ENCODE peak calls at places on chromosomes 5 and 9, in seven cellular contexts. U is substantia nigra, A is Peyer's patch, Q is Calu3, B is head of caudate nucleus, S is nephron progenitor cell, H is pulmonary artery endothelial cell. W is an unnamed sample.

GRCh38 chr9:97781902-97782301 is 71.1 kb upstream of the FOXE1 start:
- DNase-seq in U (no peak), A (no peak), Q (no peak), B (no peak), S (no peak), H (no peak), W (no peak)

GRCh38 chr9:135887021-135887507 is 20.3 kb downstream of the CAMSAP1 start:
- DNase-seq in U (no peak), A (no peak), Q (no peak), B (peak), S (no peak), H (no peak), W (peak)

GRCh38 chr5:145521523-145521922 is 313.6 kb downstream of the PRELID2 start:
- DNase-seq in U (no peak), A (no peak), Q (no peak), B (no peak), S (no peak), H (no peak), W (no peak)

GRCh38 chr9:129697956-129698757 is 32.7 kb downstream of the PRRX2 start:
- DNase-seq in U (no peak), A (no peak), Q (no peak), B (no peak), S (no peak), H (no peak), W (peak)

GRCh38 chr5:22496666-22497065 is 356.5 kb downstream of the CDH12 start:
- DNase-seq in U (no peak), A (no peak), Q (no peak), B (no peak), S (no peak), H (no peak), W (no peak)

GRCh38 chr9:84759300-84759750 is 89.8 kb downstream of the NTRK2 start:
- DNase-seq in U (no peak), A (no peak), Q (peak), B (no peak), S (no peak), H (no peak), W (no peak)

GRCh38 chr5:100900142-100900795 is 2.8 kb downstream of the ST8SIA4 start:
- DNase-seq in U (peak), A (no peak), Q (no peak), B (peak), S (peak), H (peak), W (no peak)

GRCh38 chr9:14366071-14366470 is 52.1 kb upstream of the NFIB start:
- DNase-seq in U (no peak), A (no peak), Q (no peak), B (no peak), S (no peak), H (no peak), W (peak)

GRCh38 chr5:139651502-139651862 is 3.3 kb downstream of the CXXC5 start:
- DNase-seq in U (no peak), A (no peak), Q (no peak), B (no peak), S (no peak), H (no peak), W (no peak)

GRCh38 chr5:160269017-160269416 is 39.7 kb downstream of the FABP6 start:
- DNase-seq in U (peak), A (no peak), Q (peak), B (peak), S (no peak), H (peak), W (peak)

GRCh38 chr5:147391781-147392180 is 118.1 kb downstream of the DPYSL3 start:
- DNase-seq in U (no peak), A (no peak), Q (peak), B (peak), S (peak), H (peak), W (peak)

GRCh38 chr5:140556438-140556837 is 835 bp downstream of the SRA1 start:
- DNase-seq in U (no peak), A (no peak), Q (no peak), B (no peak), S (no peak), H (no peak), W (no peak)

GRCh38 chr9:6024035-6024554 is 8.7 kb upstream of the RANBP6 start:
- DNase-seq in U (no peak), A (no peak), Q (peak), B (no peak), S (peak), H (no peak), W (no peak)

GRCh38 chr5:143248822-143249579 is 154.5 kb downstream of the NR3C1 start:
- DNase-seq in U (no peak), A (no peak), Q (no peak), B (no peak), S (no peak), H (no peak), W (peak)

GRCh38 chr9:75979362-75979761 is 88.9 kb downstream of the PCSK5 start:
- DNase-seq in U (no peak), A (no peak), Q (peak), B (no peak), S (no peak), H (no peak), W (no peak)

W was measured in gastrocnemius medialis.